ENCODE peak calls at places on chromosome 13, in ten cellular contexts. Z is choroid plexus epithelial cell; X is A549; M is left ventricle myocardium inferior; T is CD8-positive, alpha-beta memory T cell; Q is IMR-90; K is keratinocyte; A is fibroblast of pulmonary artery; D is fibroblast of lung; G is breast epithelium. P is an unnamed sample.

GRCh38 chr13:30026093-30026492 is 175.7 kb upstream of the UBL3 start:
- DNase-seq in Z (peak; percentile 41), D (peak; percentile 91), T (no peak), X (no peak), Q (peak; percentile 96), M (no peak), K (no peak), A (peak; percentile 21), G (no peak), P (peak; percentile 89)

GRCh38 chr13:81927347-81927746 is 1586.4 kb upstream of the SPRY2 start:
- DNase-seq in A (no peak), Q (no peak), X (peak; percentile 4), T (no peak), G (no peak), D (no peak), M (no peak), Z (peak; percentile 37), K (no peak), P (no peak)

GRCh38 chr13:106492576-106493323 is 42.7 kb downstream of the EFNB2 start:
- DNase-seq in D (no peak), Q (no peak), Z (no peak), T (no peak), K (no peak), A (no peak), X (no peak), G (no peak), M (no peak), P (no peak)

GRCh38 chr13:30792257-30793000 is 57.1 kb downstream of the ALOX5AP start:
- DNase-seq in G (peak; percentile 91), D (peak; percentile 97), X (peak; percentile 36), Q (peak; percentile 94), Z (peak; percentile 98), M (peak; percentile 77), K (peak; percentile 56), A (peak; percentile 92), T (no peak), P (peak; percentile 99)

GRCh38 chr13:114299604-114300305 is 14.5 kb upstream of the CHAMP1 start:
- DNase-seq in M (no peak), T (no peak), D (no peak), K (no peak), X (no peak), G (no peak), Z (no peak), A (no peak), Q (no peak), P (no peak)

GRCh38 chr13:101115762-101116161 is 300.5 kb downstream of the NALCN start:
- DNase-seq in G (no peak), Z (peak; percentile 52), D (peak; percentile 10), K (no peak), A (peak; percentile 3), T (no peak), M (no peak), Q (no peak), X (peak; percentile 13), P (no peak)

GRCh38 chr13:39536274-39536673 is 66.7 kb downstream of the LHFPL6 start:
- DNase-seq in T (no peak), Z (no peak), Q (no peak), D (no peak), A (no peak), X (no peak), G (no peak), M (no peak), K (no peak), P (no peak)

GRCh38 chr13:26017196-26017921 is 34.5 kb downstream of the SHISA2 start:
- DNase-seq in Q (no peak), X (no peak), M (no peak), Z (no peak), G (no peak), D (peak; percentile 60), K (no peak), A (no peak), T (no peak), P (no peak)

GRCh38 chr13:109743706-109744453 is 42.5 kb downstream of the IRS2 start:
- DNase-seq in Q (peak; percentile 78), K (peak; percentile 84), M (no peak), X (peak; percentile 64), D (peak; percentile 79), T (no peak), A (peak; percentile 78), G (no peak), Z (peak; percentile 89), P (no peak)

GRCh38 chr13:29418026-29418425 is 177.5 kb downstream of the SLC7A1 start:
- DNase-seq in G (no peak), T (no peak), Q (no peak), K (no peak), Z (no peak), D (no peak), A (no peak), M (no peak), X (no peak), P (no peak)

GRCh38 chr13:97108535-97108910 is 113.6 kb upstream of the MBNL2 start:
- DNase-seq in T (no peak), D (peak; percentile 70), Q (peak; percentile 49), M (no peak), K (no peak), G (no peak), A (peak; percentile 79), Z (peak; percentile 37), X (no peak), P (peak; percentile 72)

GRCh38 chr13:73985789-73986188 is 148.4 kb downstream of the KLF12 start:
- DNase-seq in T (no peak), Q (no peak), G (no peak), M (no peak), A (no peak), K (no peak), Z (no peak), D (no peak), X (no peak), P (no peak)

GRCh38 chr13:73984949-73985691 is 149.1 kb downstream of the KLF12 start:
- DNase-seq in G (no peak), Z (no peak), Q (no peak), K (no peak), M (peak; percentile 17), T (peak; percentile 79), A (peak; percentile 36), X (no peak), D (no peak), P (no peak)

GRCh38 chr13:73984201-73984600 is 150.0 kb downstream of the KLF12 start:
- DNase-seq in A (no peak), M (peak; percentile 38), X (no peak), K (no peak), D (no peak), Q (no peak), T (no peak), G (no peak), Z (no peak), P (peak; percentile 4)

GRCh38 chr13:73989244-73989843 is 144.9 kb downstream of the KLF12 start:
- DNase-seq in X (no peak), K (no peak), M (no peak), Z (no peak), G (no peak), Q (no peak), T (no peak), D (no peak), A (no peak), P (no peak)

DNA sequence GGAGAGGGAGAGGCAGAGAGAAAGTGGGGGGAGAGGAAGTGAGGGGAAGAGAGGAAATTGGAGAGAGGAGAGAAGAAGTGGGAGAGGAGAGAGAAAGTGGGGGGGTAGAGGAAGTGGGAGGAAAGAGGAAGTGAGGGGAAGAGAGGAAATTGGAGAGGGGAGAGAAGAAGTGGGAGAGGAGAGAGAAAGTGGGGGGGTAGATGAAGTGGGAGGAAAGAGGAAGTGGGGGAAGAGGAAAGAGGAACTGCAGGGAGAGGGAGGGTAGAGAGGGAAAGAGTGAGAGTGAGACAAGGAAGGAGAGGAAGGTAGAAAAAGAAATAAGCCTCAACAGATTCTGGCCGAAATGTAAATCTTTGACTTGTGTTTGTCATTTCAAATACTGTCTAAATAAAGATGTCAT is 146.6 kb downstream of the KLF12 start:
- DNase-seq in Q (no peak), A (no peak), G (no peak), K (no peak), D (no peak), M (no peak), T (no peak), Z (no peak), X (no peak), P (no peak)
- H3K4me3 ChIP-seq in Q (no peak overlapping the region), A (no peak overlapping the region), G (no peak overlapping the region), K (no peak overlapping the region), D (no peak overlapping the region), M (no peak overlapping the region), T (no peak overlapping the region), Z (no peak overlapping the region), X (no peak overlapping the region), P (no peak overlapping the region)

DNA sequence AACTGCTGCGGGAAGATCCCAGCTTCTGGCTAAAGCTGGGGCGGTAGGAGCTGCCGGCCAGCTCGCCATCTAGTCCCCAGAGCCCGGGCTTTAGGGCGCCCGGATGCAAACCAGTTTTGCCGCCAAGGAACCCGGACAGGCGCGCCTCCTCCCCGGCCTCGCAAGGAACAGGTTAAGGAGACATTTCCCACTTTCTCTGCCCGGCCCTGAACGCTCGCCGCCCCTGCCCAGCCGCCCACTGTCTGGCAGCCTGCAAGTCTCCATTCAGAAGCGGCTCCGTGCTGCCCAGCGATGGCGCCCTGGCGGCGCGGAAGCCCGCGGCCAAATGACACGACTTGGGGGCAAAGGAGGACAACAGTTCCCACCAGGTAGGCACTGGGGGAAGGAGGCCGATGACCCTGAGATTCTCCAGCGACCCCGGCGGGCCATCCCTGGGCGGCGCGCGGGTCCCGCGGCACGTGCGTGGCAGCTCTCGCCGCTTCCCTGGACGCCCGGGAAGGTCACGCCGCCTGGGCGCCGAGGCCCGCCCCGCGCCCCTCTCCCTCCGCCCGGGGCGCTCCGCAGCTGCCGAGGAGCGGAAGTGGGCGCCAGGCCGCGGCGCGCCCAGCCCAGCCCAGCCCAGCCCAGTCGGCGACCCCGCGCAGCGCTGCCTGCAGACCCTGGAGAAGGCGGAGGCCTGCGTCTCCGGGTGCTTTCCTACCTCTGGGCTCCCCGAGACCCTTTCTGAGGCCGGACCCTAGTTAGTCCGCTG is 42.2 kb upstream of the HNRNPA1L2 start:
- DNase-seq in A (peak; percentile 3), G (no peak), Z (peak; percentile 41), X (no peak), K (no peak), M (peak; percentile 42), T (no peak), D (peak; percentile 35), Q (peak; percentile 13), P (no peak)
- H3K4me3 ChIP-seq in A (peak overlapping the region; percentile 50), G (peak overlapping the region; percentile 59), Z (peak overlapping the region; percentile 76), X (no peak overlapping the region), K (peak overlapping the region; percentile 54), M (peak overlapping the region; percentile 83), T (peak overlapping the region; percentile 39), D (peak overlapping the region; percentile 13), Q (peak overlapping the region; percentile 49), P (no peak overlapping the region)

DNA sequence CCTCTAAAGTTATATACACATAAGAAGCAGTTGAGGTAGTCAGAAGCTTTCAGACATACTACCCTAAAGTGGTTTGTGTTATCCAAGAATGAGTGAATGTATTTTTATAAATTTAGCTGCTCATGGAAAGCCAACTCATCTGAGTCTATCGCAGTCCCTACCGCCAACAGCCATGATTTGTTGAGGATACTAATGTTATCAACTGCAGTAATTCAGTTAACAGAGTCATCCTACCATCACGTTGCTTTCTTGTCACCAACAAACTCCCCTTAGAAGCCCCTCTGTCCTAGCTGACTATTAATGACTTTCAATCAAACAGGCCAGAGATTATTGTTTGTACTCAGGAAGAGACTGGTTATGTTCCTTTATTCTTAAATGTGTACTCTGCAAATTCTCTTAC is 169.9 kb downstream of the DCT start:
- DNase-seq in K (no peak), Z (no peak), D (no peak), G (no peak), X (no peak), M (no peak), Q (no peak), A (no peak), T (no peak), P (no peak)
- H3K4me3 ChIP-seq in K (no peak overlapping the region), Z (no peak overlapping the region), D (no peak overlapping the region), G (no peak overlapping the region), X (no peak overlapping the region), M (no peak overlapping the region), Q (no peak overlapping the region), A (no peak overlapping the region), T (no peak overlapping the region), P (no peak overlapping the region)

GRCh38 chr13:75219479-75220237 is 262.3 kb downstream of the TBC1D4 start:
- DNase-seq in Z (peak; percentile 85), T (peak; percentile 79), M (peak; percentile 79), G (peak; percentile 44), A (peak; percentile 74), D (peak; percentile 59), K (no peak), X (peak; percentile 47), Q (peak; percentile 57), P (peak; percentile 60)
- H3K4me3 ChIP-seq in Z (peak overlapping the region; percentile 51), T (no peak overlapping the region), M (peak overlapping the region; percentile 57), G (peak overlapping the region; percentile 17), A (peak overlapping the region; percentile 49), D (peak overlapping the region; percentile 41), K (no peak overlapping the region), X (peak overlapping the region; percentile 37), Q (peak overlapping the region; percentile 24), P (peak overlapping the region; percentile 17)

P was measured in MG63.